ENCODE peak calls at places on chromosomes 2 and 18, in eight cellular contexts. U is OCI-LY7, K is spleen, Q is bronchial epithelial cell, D is A549, B is lower lobe of right lung, C is coronary artery, F is SK-N-SH. R is an unnamed sample.

GRCh38 chr2:186159101-186159500 is 327.0 kb upstream of the ZC3H15 start:
- DNase-seq in U (no peak), K (no peak), Q (no peak), D (no peak), B (no peak), C (no peak), F (no peak), R (no peak)

GRCh38 chr2:74646829-74647482 is 1.2 kb downstream of the M1AP start:
- DNase-seq in U (no peak), K (no peak), Q (no peak), D (no peak), B (no peak), C (no peak), F (no peak), R (no peak)

GRCh38 chr2:237511421-237511820 is 24.4 kb downstream of the MLPH start:
- DNase-seq in U (no peak), K (no peak), Q (no peak), D (no peak), B (no peak), C (no peak), F (no peak), R (peak; percentile 83)

GRCh38 chr2:65666156-65666725 is 233.8 kb upstream of the SPRED2 start:
- DNase-seq in U (no peak), K (no peak), Q (peak; percentile 35), D (no peak), B (no peak), C (no peak), F (no peak), R (peak; percentile 76)

GRCh38 chr2:7118606-7119503 is 201.6 kb downstream of the RNF144A start:
- DNase-seq in U (peak; percentile 37), K (no peak), Q (peak; percentile 8), D (peak; percentile 25), B (no peak), C (no peak), F (peak; percentile 73), R (peak; percentile 56)

GRCh38 chr2:219912530-219912929 is 285.1 kb downstream of the SLC4A3 start:
- DNase-seq in U (no peak), K (no peak), Q (peak; percentile 5), D (no peak), B (no peak), C (no peak), F (no peak), R (peak; percentile 14)

GRCh38 chr2:195212586-195212985 is 444.4 kb upstream of the SLC39A10 start:
- DNase-seq in U (no peak), K (no peak), Q (no peak), D (no peak), B (no peak), C (no peak), F (no peak), R (no peak)

GRCh38 chr2:26178746-26179436 is 6.0 kb downstream of the GAREM2 start:
- DNase-seq in U (no peak), K (peak; percentile 84), Q (no peak), D (no peak), B (peak; percentile 56), C (no peak), F (peak; percentile 89), R (no peak)

GRCh38 chr2:16747706-16748105 is 82.1 kb upstream of the CYRIA start:
- DNase-seq in U (no peak), K (no peak), Q (no peak), D (no peak), B (no peak), C (no peak), F (no peak), R (no peak)

GRCh38 chr2:127293386-127293757 is 572 bp downstream of the ERCC3 start:
- DNase-seq in U (no peak), K (no peak), Q (peak; percentile 17), D (no peak), B (peak; percentile 50), C (no peak), F (peak; percentile 32), R (peak; percentile 17)

GRCh38 chr18:66635342-66635741 is 31.5 kb upstream of the CDH19 start:
- DNase-seq in U (no peak), K (no peak), Q (no peak), D (no peak), B (no peak), C (no peak), F (no peak), R (no peak)

DNA sequence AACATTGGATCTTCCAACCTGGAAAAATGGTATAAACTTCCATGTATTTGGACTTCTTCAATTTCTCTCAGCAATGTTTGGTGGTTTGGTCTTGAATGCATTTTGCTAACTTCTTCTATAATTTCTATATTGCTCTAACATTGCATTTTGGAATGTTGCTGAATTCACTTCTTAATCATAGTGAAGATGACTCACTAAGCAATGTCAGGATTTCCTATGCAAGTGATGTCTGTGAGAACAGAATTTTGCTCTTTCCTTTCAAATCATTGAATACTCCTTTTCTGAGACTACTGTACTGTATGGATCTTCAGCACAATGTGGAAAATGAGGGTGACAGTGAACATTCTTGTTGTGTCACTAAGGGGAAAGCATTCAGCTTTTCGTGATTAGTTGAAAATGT is 28.9 kb upstream of the CDH19 start:
- DNase-seq in U (no peak), K (no peak), Q (peak; percentile 59), D (no peak), B (no peak), C (no peak), F (no peak), R (peak; percentile 17)
- H3K4me3 ChIP-seq in U (no peak overlapping the region), K (no peak overlapping the region), Q (no peak overlapping the region), D (no peak overlapping the region), B (no peak overlapping the region), C (no peak overlapping the region), F (no peak overlapping the region), R (no peak overlapping the region)

GRCh38 chr2:64636105-64636873 is 17.4 kb downstream of the SERTAD2 start:
- DNase-seq in U (peak; percentile 75), K (peak; percentile 86), Q (peak; percentile 23), D (no peak), B (no peak), C (no peak), F (no peak), R (no peak)
- TF ChIP-seq CTCF in U (no peak), K (no peak), Q (no peak), D (no peak), B (no peak), C (no peak), F (no peak), R (no peak)

DNA sequence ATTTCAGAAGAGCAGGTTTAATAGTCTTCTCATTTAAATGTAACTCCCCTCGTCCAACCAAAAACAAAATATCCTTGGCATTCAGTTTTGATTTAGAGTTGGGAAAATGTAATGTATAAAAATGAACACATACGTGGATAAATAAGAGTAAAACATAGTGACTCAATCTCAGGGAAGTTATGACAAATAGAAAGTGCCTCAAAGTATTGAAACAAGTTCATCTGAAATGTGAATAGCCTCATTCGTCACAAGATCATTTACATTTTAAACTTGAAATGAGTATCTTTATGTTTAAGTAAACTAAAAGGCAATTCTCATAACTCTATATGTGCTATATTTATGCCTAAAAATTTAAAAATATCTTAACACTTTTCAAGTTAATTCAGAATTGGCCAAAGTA is 122.2 kb upstream of the SMAD7 start:
- DNase-seq in U (no peak), K (no peak), Q (peak; percentile 70), D (no peak), B (no peak), C (no peak), F (no peak), R (no peak)
- H3K4me3 ChIP-seq in U (no peak overlapping the region), K (no peak overlapping the region), Q (no peak overlapping the region), D (no peak overlapping the region), B (no peak overlapping the region), C (peak overlapping the region; percentile 47), F (no peak overlapping the region), R (no peak overlapping the region)

GRCh38 chr2:63189026-63189425 is 138.4 kb downstream of the OTX1 start:
- DNase-seq in U (peak; percentile 47), K (no peak), Q (peak; percentile 51), D (peak; percentile 74), B (no peak), C (no peak), F (peak; percentile 26), R (peak; percentile 72)
- TF ChIP-seq CTCF in U (peak; percentile 83), K (no peak), Q (peak; percentile 95), D (peak; percentile 89), B (no peak), C (no peak), F (peak; percentile 55), R (peak; percentile 98)

DNA sequence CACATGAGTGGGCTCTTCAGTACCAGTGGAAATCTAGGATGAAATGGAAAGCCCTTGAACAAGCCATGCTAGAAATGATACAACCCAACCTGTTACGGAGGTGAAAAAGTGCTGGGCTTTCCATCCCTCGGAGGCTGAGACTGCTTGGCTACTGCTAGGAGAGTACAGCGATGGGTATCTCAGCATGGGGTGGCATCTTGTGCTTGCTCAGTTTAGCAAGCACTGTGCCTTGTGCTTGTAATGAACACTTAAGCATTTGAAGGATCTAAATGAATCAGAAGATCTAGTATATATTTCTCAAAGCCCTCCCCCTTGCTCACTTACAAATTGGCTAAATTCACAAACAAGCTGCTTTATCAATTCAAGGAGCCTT is 44.3 kb upstream of the EHBP1 start:
- DNase-seq in U (no peak), K (no peak), Q (no peak), D (no peak), B (no peak), C (no peak), F (no peak), R (peak; percentile 85)
- H3K4me3 ChIP-seq in U (no peak overlapping the region), K (no peak overlapping the region), Q (no peak overlapping the region), D (no peak overlapping the region), B (no peak overlapping the region), C (no peak overlapping the region), F (no peak overlapping the region), R (no peak overlapping the region)

GRCh38 chr18:26046419-26047077 is 43.9 kb downstream of the SS18 start:
- DNase-seq in U (no peak), K (no peak), Q (no peak), D (no peak), B (no peak), C (no peak), F (no peak), R (no peak)

GRCh38 chr18:26052497-26052896 is 37.9 kb downstream of the SS18 start:
- DNase-seq in U (no peak), K (no peak), Q (peak; percentile 43), D (no peak), B (no peak), C (no peak), F (no peak), R (no peak)

GRCh38 chr18:26056291-26056690 is 34.1 kb downstream of the SS18 start:
- DNase-seq in U (no peak), K (no peak), Q (peak; percentile 43), D (no peak), B (no peak), C (no peak), F (no peak), R (peak; percentile 78)

GRCh38 chr18:26057208-26057821 is 33.1 kb downstream of the SS18 start:
- DNase-seq in U (no peak), K (no peak), Q (no peak), D (no peak), B (no peak), C (no peak), F (peak; percentile 65), R (peak; percentile 60)

DNA sequence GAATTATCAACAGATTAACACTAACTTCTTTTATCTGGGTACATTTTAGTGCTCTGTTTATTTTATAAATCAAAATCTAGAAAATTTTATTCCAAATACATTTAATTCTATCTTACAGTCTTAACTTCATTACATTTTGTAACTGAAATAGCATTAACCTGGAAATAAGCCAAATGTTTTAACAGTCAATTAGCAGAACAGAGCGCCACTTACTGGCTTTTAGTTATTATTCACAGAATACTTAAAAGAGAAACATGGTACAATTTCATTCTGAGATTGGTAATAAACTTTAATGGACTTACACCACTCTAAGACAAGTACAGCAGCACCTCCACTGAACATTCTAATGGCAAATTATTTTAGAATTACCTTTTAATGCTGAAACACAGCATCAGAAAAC is 38.6 kb downstream of the SS18 start:
- DNase-seq in U (no peak), K (no peak), Q (no peak), D (no peak), B (no peak), C (no peak), F (peak; percentile 8), R (no peak)
- TF ChIP-seq CTCF in U (peak; percentile 56), K (no peak), Q (no peak), D (no peak), B (no peak), C (no peak), F (no peak), R (no peak)